ENCODE peak calls at places on chromosomes 4 and X, in ten cellular contexts. S, C, U, K, P, M, G, N, X and L are unnamed samples.

GRCh38 chr4:47013373-47013772 is 18.0 kb upstream of the GABRB1 start:
- DNase-seq in X (no peak), U (no peak), M (no peak), C (no peak), S (no peak), P (no peak), N (no peak), K (no peak), G (no peak), L (no peak)

GRCh38 chr4:100982345-100982744 is 365.0 kb downstream of the PPP3CA start:
- DNase-seq in N (no peak), G (no peak), P (no peak), K (no peak), S (no peak), C (no peak), X (no peak), U (no peak), M (no peak), L (no peak)

GRCh38 chrX:68876731-68877130 is 47.9 kb downstream of the EFNB1 start:
- DNase-seq in K (no peak), M (no peak), G (no peak), U (no peak), S (no peak), P (no peak), C (no peak), X (no peak), N (no peak), L (no peak)

GRCh38 chrX:155148724-155149537 is 67.3 kb upstream of the VBP1 start:
- DNase-seq in N (no peak), G (no peak), X (no peak), K (no peak), P (peak; percentile 48), U (peak; percentile 17), M (peak; percentile 54), S (peak; percentile 1), C (no peak), L (no peak)

GRCh38 chr4:153115322-153116100 is 88.7 kb upstream of the TRIM2 start:
- DNase-seq in P (peak; percentile 29), G (peak; percentile 87), K (no peak), U (peak; percentile 80), C (peak; percentile 56), N (no peak), M (peak; percentile 67), X (peak; percentile 34), S (peak; percentile 56), L (peak; percentile 31)

GRCh38 chr4:153127773-153128494 is 76.3 kb upstream of the TRIM2 start:
- DNase-seq in U (peak; percentile 84), N (peak; percentile 86), X (peak; percentile 90), M (peak; percentile 86), C (peak; percentile 90), G (peak; percentile 92), S (peak; percentile 78), P (peak; percentile 93), K (peak; percentile 80), L (peak; percentile 50)

GRCh38 chr4:122826596-122827257 is at the start of gene FGF2:
- DNase-seq in N (peak; percentile 54), X (peak; percentile 83), S (no peak), U (no peak), C (peak; percentile 68), P (peak; percentile 52), M (peak; percentile 42), G (peak; percentile 95), K (peak; percentile 79), L (peak; percentile 17)

GRCh38 chr4:153260152-153260551 is 55.9 kb downstream of the TRIM2 start:
- DNase-seq in M (no peak), C (no peak), U (no peak), P (no peak), N (no peak), X (no peak), G (no peak), K (no peak), S (no peak), L (no peak)

GRCh38 chrX:9324676-9325075 is 140.2 kb upstream of the TBL1X start:
- DNase-seq in U (no peak), P (no peak), X (no peak), S (no peak), K (no peak), C (no peak), M (peak; percentile 33), G (no peak), N (no peak), L (no peak)

GRCh38 chr4:22986262-22986661 is 293.5 kb downstream of the GBA3 start:
- DNase-seq in X (no peak), M (no peak), C (no peak), U (no peak), S (no peak), N (no peak), G (no peak), K (no peak), P (no peak), L (no peak)

GRCh38 chr4:16757080-16757521 is 141.3 kb downstream of the LDB2 start:
- DNase-seq in P (no peak), C (no peak), S (no peak), M (no peak), G (peak; percentile 44), U (no peak), K (no peak), N (no peak), X (no peak), L (no peak)

GRCh38 chr4:16750882-16751642 is 147.4 kb downstream of the LDB2 start:
- DNase-seq in N (no peak), M (no peak), S (no peak), P (no peak), C (no peak), U (no peak), X (no peak), K (no peak), G (no peak), L (no peak)

GRCh38 chr4:16750216-16750615 is 148.2 kb downstream of the LDB2 start:
- DNase-seq in C (no peak), K (no peak), M (no peak), P (no peak), X (no peak), U (no peak), N (no peak), S (no peak), G (no peak), L (no peak)

GRCh38 chr4:16754104-16754503 is 144.3 kb downstream of the LDB2 start:
- DNase-seq in C (no peak), X (no peak), K (no peak), P (no peak), U (no peak), N (no peak), G (no peak), M (no peak), S (no peak), L (no peak)

GRCh38 chr4:16752150-16752549 is 146.3 kb downstream of the LDB2 start:
- DNase-seq in S (no peak), P (no peak), N (no peak), X (no peak), G (no peak), K (no peak), U (no peak), M (peak; percentile 17), C (no peak), L (no peak)
- TF ChIP-seq CTCF in S (no peak), P (no peak), N (no peak), X (no peak), G (peak; percentile 42), K (no peak), U (peak; percentile 46), M (no peak), C (peak; percentile 43), L (no peak)

DNA sequence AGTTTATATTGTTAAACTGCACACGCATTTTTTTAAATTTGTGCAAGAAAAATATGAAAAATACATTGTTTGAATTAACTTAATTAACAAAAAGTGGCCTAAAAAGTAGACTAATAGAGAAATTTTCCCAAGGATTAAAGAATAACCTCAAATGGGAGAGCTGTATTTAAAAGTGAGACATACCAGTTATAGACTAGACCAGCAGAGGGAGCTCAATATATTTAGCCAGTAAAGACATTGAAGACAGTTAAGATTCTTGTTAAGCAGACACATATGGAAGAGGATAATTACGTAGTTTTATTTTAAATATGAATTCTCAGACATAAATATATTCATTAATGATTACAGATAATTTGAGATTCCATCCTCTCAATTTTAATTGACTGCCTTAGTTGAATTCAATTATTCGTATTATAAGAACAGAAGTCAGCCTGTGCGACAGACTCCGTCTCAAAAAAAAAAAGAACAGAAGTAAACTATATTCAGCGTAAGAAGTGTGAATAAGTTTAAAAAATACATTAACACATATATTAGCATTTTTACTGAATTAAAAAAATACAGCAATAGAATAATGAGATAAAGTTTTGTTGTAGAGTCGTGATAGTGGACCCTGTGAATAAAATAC is 64.8 kb downstream of the GLRA3 start:
- DNase-seq in X (no peak), C (no peak), K (no peak), U (peak; percentile 79), M (peak; percentile 59), G (peak; percentile 13), P (no peak), S (no peak), N (no peak), L (no peak)
- TF ChIP-seq CTCF in X (peak; percentile 50), C (peak; percentile 62), K (peak; percentile 25), U (peak; percentile 97), M (peak; percentile 56), G (peak; percentile 62), P (peak; percentile 24), S (peak; percentile 20), N (peak; percentile 38), L (no peak)

GRCh38 chr4:70927502-70928139 is 25.5 kb downstream of the MOB1B start:
- DNase-seq in P (no peak), U (peak; percentile 81), C (no peak), S (no peak), M (no peak), G (no peak), X (no peak), K (no peak), N (no peak), L (no peak)
- TF ChIP-seq CTCF in P (no peak), U (peak; percentile 48), C (no peak), S (no peak), M (no peak), G (no peak), X (no peak), K (no peak), N (no peak), L (no peak)

GRCh38 chrX:153969125-153969903 is 2.3 kb downstream of the HCFC1 start:
- DNase-seq in N (no peak), X (no peak), C (no peak), S (no peak), P (no peak), G (no peak), U (peak; percentile 21), M (no peak), K (no peak), L (no peak)

GRCh38 chrX:153968255-153968654 is 3.4 kb downstream of the HCFC1 start:
- DNase-seq in C (no peak), N (no peak), X (no peak), K (peak; percentile 48), G (no peak), U (no peak), M (no peak), P (no peak), S (no peak), L (no peak)

GRCh38 chrX:153967536-153968214 is 3.9 kb downstream of the HCFC1 start:
- DNase-seq in C (no peak), N (no peak), U (no peak), K (no peak), M (no peak), P (no peak), X (no peak), G (no peak), S (no peak), L (peak; percentile 18)

GRCh38 chrX:153969904-153970397 is 1.7 kb downstream of the HCFC1 start:
- DNase-seq in M (no peak), K (peak; percentile 72), S (no peak), X (no peak), U (peak; percentile 41), N (no peak), C (no peak), P (no peak), G (peak; percentile 94), L (no peak)

GRCh38 chrX:153968754-153969124 is 2.9 kb downstream of the HCFC1 start:
- DNase-seq in C (no peak), N (no peak), P (no peak), X (no peak), G (no peak), M (no peak), S (no peak), U (peak; percentile 82), K (peak; percentile 75), L (no peak)
- TF ChIP-seq CTCF in C (no peak), N (no peak), P (no peak), X (no peak), G (no peak), M (no peak), S (no peak), U (peak; percentile 59), K (no peak), L (no peak)